ENCODE peak calls at places on chromosomes 6 and 20, in nine cellular contexts. One of them, this sample, is unnamed.

GRCh38 chr20:63850689-63851547 is 10.4 kb upstream of the ABHD16B start:
- DNase-seq in mesendoderm: no peak
- DNase-seq in esophagus squamous epithelium: no peak
- DNase-seq in substantia nigra: no peak
- DNase-seq in CD8-positive, alpha-beta T cell: no peak
- DNase-seq in right atrium auricular region: no peak
- DNase-seq in upper lobe of right lung: no peak
- DNase-seq in psoas muscle: no peak
- DNase-seq in coronary artery: no peak
- DNase-seq in this sample: no peak

GRCh38 chr20:25259788-25260254 is 11.9 kb downstream of the PYGB start:
- DNase-seq in mesendoderm: no peak
- DNase-seq in esophagus squamous epithelium: no peak
- DNase-seq in substantia nigra: no peak
- DNase-seq in CD8-positive, alpha-beta T cell: no peak
- DNase-seq in right atrium auricular region: peak
- DNase-seq in upper lobe of right lung: no peak
- DNase-seq in psoas muscle: no peak
- DNase-seq in coronary artery: no peak
- DNase-seq in this sample: peak

GRCh38 chr20:18058661-18059467 is 1.1 kb upstream of the OVOL2 start:
- DNase-seq in mesendoderm: peak
- DNase-seq in esophagus squamous epithelium: no peak
- DNase-seq in substantia nigra: no peak
- DNase-seq in CD8-positive, alpha-beta T cell: no peak
- DNase-seq in right atrium auricular region: no peak
- DNase-seq in upper lobe of right lung: peak
- DNase-seq in psoas muscle: no peak
- DNase-seq in coronary artery: no peak
- DNase-seq in this sample: no peak

GRCh38 chr6:149963212-149963461 is 606 bp upstream of the ULBP1 start:
- DNase-seq in mesendoderm: peak
- DNase-seq in esophagus squamous epithelium: no peak
- DNase-seq in substantia nigra: no peak
- DNase-seq in CD8-positive, alpha-beta T cell: no peak
- DNase-seq in right atrium auricular region: peak
- DNase-seq in upper lobe of right lung: no peak
- DNase-seq in psoas muscle: no peak
- DNase-seq in coronary artery: no peak
- DNase-seq in this sample: peak

GRCh38 chr20:23826541-23827018 is at the start of gene CST2:
- DNase-seq in mesendoderm: peak
- DNase-seq in esophagus squamous epithelium: no peak
- DNase-seq in substantia nigra: no peak
- DNase-seq in CD8-positive, alpha-beta T cell: no peak
- DNase-seq in right atrium auricular region: no peak
- DNase-seq in upper lobe of right lung: no peak
- DNase-seq in psoas muscle: no peak
- DNase-seq in coronary artery: no peak
- DNase-seq in this sample: no peak

GRCh38 chr6:137389150-137389664 is 105.0 kb downstream of the OLIG3 start:
- DNase-seq in mesendoderm: peak
- DNase-seq in esophagus squamous epithelium: no peak
- DNase-seq in substantia nigra: no peak
- DNase-seq in CD8-positive, alpha-beta T cell: peak
- DNase-seq in right atrium auricular region: no peak
- DNase-seq in upper lobe of right lung: no peak
- DNase-seq in psoas muscle: no peak
- DNase-seq in coronary artery: no peak
- DNase-seq in this sample: peak

GRCh38 chr20:38623061-38623460 is 21.5 kb downstream of the ARHGAP40 start:
- DNase-seq in mesendoderm: no peak
- DNase-seq in esophagus squamous epithelium: no peak
- DNase-seq in substantia nigra: no peak
- DNase-seq in CD8-positive, alpha-beta T cell: no peak
- DNase-seq in right atrium auricular region: no peak
- DNase-seq in upper lobe of right lung: no peak
- DNase-seq in psoas muscle: no peak
- DNase-seq in coronary artery: no peak
- DNase-seq in this sample: no peak

GRCh38 chr6:72328775-72329174 is 293.1 kb upstream of the KCNQ5 start:
- DNase-seq in mesendoderm: no peak
- DNase-seq in esophagus squamous epithelium: no peak
- DNase-seq in substantia nigra: no peak
- DNase-seq in CD8-positive, alpha-beta T cell: no peak
- DNase-seq in right atrium auricular region: no peak
- DNase-seq in upper lobe of right lung: no peak
- DNase-seq in psoas muscle: no peak
- DNase-seq in coronary artery: no peak
- DNase-seq in this sample: no peak

GRCh38 chr6:166309977-166310376 is 1.8 kb upstream of the PRR18 start:
- DNase-seq in mesendoderm: no peak
- DNase-seq in esophagus squamous epithelium: no peak
- DNase-seq in substantia nigra: no peak
- DNase-seq in CD8-positive, alpha-beta T cell: no peak
- DNase-seq in right atrium auricular region: no peak
- DNase-seq in upper lobe of right lung: no peak
- DNase-seq in psoas muscle: no peak
- DNase-seq in coronary artery: no peak
- DNase-seq in this sample: no peak

GRCh38 chr6:125274935-125275334 is 26.8 kb downstream of the HDDC2 start:
- DNase-seq in mesendoderm: no peak
- DNase-seq in esophagus squamous epithelium: no peak
- DNase-seq in substantia nigra: no peak
- DNase-seq in CD8-positive, alpha-beta T cell: no peak
- DNase-seq in right atrium auricular region: no peak
- DNase-seq in upper lobe of right lung: no peak
- DNase-seq in psoas muscle: no peak
- DNase-seq in coronary artery: no peak
- DNase-seq in this sample: no peak

GRCh38 chr6:156963712-156964700 is 186.8 kb downstream of the ARID1B start:
- DNase-seq in mesendoderm: peak
- DNase-seq in esophagus squamous epithelium: no peak
- DNase-seq in substantia nigra: no peak
- DNase-seq in CD8-positive, alpha-beta T cell: no peak
- DNase-seq in right atrium auricular region: no peak
- DNase-seq in upper lobe of right lung: no peak
- DNase-seq in psoas muscle: peak
- DNase-seq in coronary artery: no peak
- DNase-seq in this sample: no peak

GRCh38 chr6:118295336-118295735 is 252.8 kb upstream of the PLN start:
- DNase-seq in mesendoderm: no peak
- DNase-seq in esophagus squamous epithelium: no peak
- DNase-seq in substantia nigra: no peak
- DNase-seq in CD8-positive, alpha-beta T cell: no peak
- DNase-seq in right atrium auricular region: no peak
- DNase-seq in upper lobe of right lung: no peak
- DNase-seq in psoas muscle: no peak
- DNase-seq in coronary artery: no peak
- DNase-seq in this sample: no peak

GRCh38 chr6:108588586-108588985 is 27.9 kb downstream of the FOXO3 start:
- DNase-seq in mesendoderm: peak
- DNase-seq in esophagus squamous epithelium: no peak
- DNase-seq in substantia nigra: no peak
- DNase-seq in CD8-positive, alpha-beta T cell: no peak
- DNase-seq in right atrium auricular region: no peak
- DNase-seq in upper lobe of right lung: no peak
- DNase-seq in psoas muscle: peak
- DNase-seq in coronary artery: no peak
- DNase-seq in this sample: no peak

GRCh38 chr6:133315811-133316210 is 74.7 kb downstream of the EYA4 start:
- DNase-seq in mesendoderm: no peak
- DNase-seq in esophagus squamous epithelium: no peak
- DNase-seq in substantia nigra: no peak
- DNase-seq in CD8-positive, alpha-beta T cell: no peak
- DNase-seq in right atrium auricular region: no peak
- DNase-seq in upper lobe of right lung: no peak
- DNase-seq in psoas muscle: no peak
- DNase-seq in coronary artery: no peak
- DNase-seq in this sample: no peak

GRCh38 chr6:34490390-34491090 is 24.7 kb downstream of the PACSIN1 start:
- DNase-seq in mesendoderm: peak
- DNase-seq in esophagus squamous epithelium: no peak
- DNase-seq in substantia nigra: no peak
- DNase-seq in CD8-positive, alpha-beta T cell: no peak
- DNase-seq in right atrium auricular region: no peak
- DNase-seq in upper lobe of right lung: peak
- DNase-seq in psoas muscle: peak
- DNase-seq in coronary artery: no peak
- DNase-seq in this sample: no peak
- H3K27ac ChIP-seq in mesendoderm: no peak
- H3K27ac ChIP-seq in esophagus squamous epithelium: no peak
- H3K27ac ChIP-seq in substantia nigra: no peak
- H3K27ac ChIP-seq in CD8-positive, alpha-beta T cell: no peak
- H3K27ac ChIP-seq in right atrium auricular region: no peak
- H3K27ac ChIP-seq in upper lobe of right lung: no peak
- H3K27ac ChIP-seq in psoas muscle: peak
- H3K27ac ChIP-seq in coronary artery: no peak
- H3K27ac ChIP-seq in this sample: no peak

GRCh38 chr6:94658929-94659328 is 918.4 kb upstream of the MANEA start:
- DNase-seq in mesendoderm: peak
- DNase-seq in esophagus squamous epithelium: no peak
- DNase-seq in substantia nigra: no peak
- DNase-seq in CD8-positive, alpha-beta T cell: no peak
- DNase-seq in right atrium auricular region: no peak
- DNase-seq in upper lobe of right lung: no peak
- DNase-seq in psoas muscle: no peak
- DNase-seq in coronary artery: no peak
- DNase-seq in this sample: no peak
- H3K27ac ChIP-seq in mesendoderm: no peak
- H3K27ac ChIP-seq in esophagus squamous epithelium: no peak
- H3K27ac ChIP-seq in substantia nigra: no peak
- H3K27ac ChIP-seq in CD8-positive, alpha-beta T cell: no peak
- H3K27ac ChIP-seq in right atrium auricular region: no peak
- H3K27ac ChIP-seq in upper lobe of right lung: no peak
- H3K27ac ChIP-seq in psoas muscle: no peak
- H3K27ac ChIP-seq in coronary artery: no peak
- H3K27ac ChIP-seq in this sample: no peak

DNA sequence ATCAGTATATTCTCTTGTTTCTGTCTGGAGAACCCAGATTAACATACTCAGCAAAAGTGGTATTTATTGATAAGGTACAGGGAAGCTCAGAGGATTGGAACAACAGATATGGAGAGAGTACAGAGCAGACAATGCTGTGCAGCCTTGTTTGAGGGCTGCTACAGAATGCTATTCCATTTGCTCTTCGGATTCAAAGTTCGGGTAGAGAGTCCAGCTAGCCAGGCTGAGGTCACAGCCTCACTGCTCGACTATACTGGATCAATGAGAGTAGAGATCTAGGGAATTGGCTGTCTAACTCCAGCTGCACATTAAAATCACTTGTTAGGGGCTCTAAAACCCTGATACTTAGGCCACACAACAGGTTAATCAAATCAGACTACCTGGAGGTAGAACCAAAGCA is 200.1 kb upstream of the BTBD3 start:
- DNase-seq in mesendoderm: no peak
- DNase-seq in esophagus squamous epithelium: no peak
- DNase-seq in substantia nigra: no peak
- DNase-seq in CD8-positive, alpha-beta T cell: no peak
- DNase-seq in right atrium auricular region: no peak
- DNase-seq in upper lobe of right lung: no peak
- DNase-seq in psoas muscle: no peak
- DNase-seq in coronary artery: no peak
- DNase-seq in this sample: no peak
- H3K27ac ChIP-seq in mesendoderm: no peak
- H3K27ac ChIP-seq in esophagus squamous epithelium: no peak
- H3K27ac ChIP-seq in substantia nigra: no peak
- H3K27ac ChIP-seq in CD8-positive, alpha-beta T cell: no peak
- H3K27ac ChIP-seq in right atrium auricular region: no peak
- H3K27ac ChIP-seq in upper lobe of right lung: no peak
- H3K27ac ChIP-seq in psoas muscle: no peak
- H3K27ac ChIP-seq in coronary artery: no peak
- H3K27ac ChIP-seq in this sample: no peak

GRCh38 chr20:10649080-10649816 is 24.6 kb downstream of the JAG1 start:
- DNase-seq in mesendoderm: peak
- DNase-seq in esophagus squamous epithelium: no peak
- DNase-seq in substantia nigra: no peak
- DNase-seq in CD8-positive, alpha-beta T cell: no peak
- DNase-seq in right atrium auricular region: no peak
- DNase-seq in upper lobe of right lung: no peak
- DNase-seq in psoas muscle: no peak
- DNase-seq in coronary artery: peak
- DNase-seq in this sample: no peak

GRCh38 chr20:10652660-10653191 is 21.1 kb downstream of the JAG1 start:
- DNase-seq in mesendoderm: no peak
- DNase-seq in esophagus squamous epithelium: no peak
- DNase-seq in substantia nigra: no peak
- DNase-seq in CD8-positive, alpha-beta T cell: no peak
- DNase-seq in right atrium auricular region: no peak
- DNase-seq in upper lobe of right lung: no peak
- DNase-seq in psoas muscle: no peak
- DNase-seq in coronary artery: no peak
- DNase-seq in this sample: no peak

GRCh38 chr20:10652185-10652584 is 21.6 kb downstream of the JAG1 start:
- DNase-seq in mesendoderm: no peak
- DNase-seq in esophagus squamous epithelium: no peak
- DNase-seq in substantia nigra: no peak
- DNase-seq in CD8-positive, alpha-beta T cell: no peak
- DNase-seq in right atrium auricular region: no peak
- DNase-seq in upper lobe of right lung: no peak
- DNase-seq in psoas muscle: no peak
- DNase-seq in coronary artery: no peak
- DNase-seq in this sample: no peak

GRCh38 chr20:10649817-10650200 is 24.0 kb downstream of the JAG1 start:
- DNase-seq in mesendoderm: no peak
- DNase-seq in esophagus squamous epithelium: no peak
- DNase-seq in substantia nigra: no peak
- DNase-seq in CD8-positive, alpha-beta T cell: no peak
- DNase-seq in right atrium auricular region: no peak
- DNase-seq in upper lobe of right lung: no peak
- DNase-seq in psoas muscle: no peak
- DNase-seq in coronary artery: no peak
- DNase-seq in this sample: no peak

DNA sequence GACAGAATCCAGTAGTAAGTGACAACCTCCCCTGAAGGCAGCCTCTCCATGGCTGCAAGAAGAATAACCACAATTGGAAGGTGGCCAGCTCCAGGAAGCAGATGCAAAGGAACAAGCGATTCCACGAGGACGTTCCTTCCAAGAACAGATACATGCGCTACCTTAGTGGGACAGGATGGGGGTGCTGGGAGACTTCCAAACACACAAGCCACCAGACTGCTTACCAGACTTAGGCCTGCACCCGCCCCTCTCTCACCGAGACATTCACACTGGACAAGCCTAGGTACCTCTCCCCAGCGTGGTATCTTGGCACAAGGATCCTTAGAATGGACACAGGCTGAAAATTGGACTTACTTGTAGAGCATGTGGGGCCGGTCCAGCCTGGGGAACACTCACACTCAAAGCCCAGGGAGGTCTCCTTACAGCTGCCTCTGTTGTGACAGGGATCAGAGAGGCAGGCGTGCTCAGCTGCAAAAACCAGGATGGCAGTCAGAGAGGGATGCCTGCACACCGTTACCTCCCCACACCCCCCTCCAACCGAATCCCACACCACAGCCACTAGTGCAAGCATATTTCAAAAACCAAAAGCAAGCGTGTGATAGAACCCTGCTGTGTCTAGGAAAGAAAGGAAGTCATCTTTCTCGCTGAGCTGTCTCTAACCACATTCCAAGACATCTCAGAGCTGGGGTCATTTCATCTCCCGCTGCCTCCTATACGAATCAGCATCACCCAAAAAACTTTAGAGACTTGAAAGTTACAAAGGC is 22.4 kb downstream of the JAG1 start:
- DNase-seq in mesendoderm: no peak
- DNase-seq in esophagus squamous epithelium: no peak
- DNase-seq in substantia nigra: no peak
- DNase-seq in CD8-positive, alpha-beta T cell: no peak
- DNase-seq in right atrium auricular region: no peak
- DNase-seq in upper lobe of right lung: no peak
- DNase-seq in psoas muscle: no peak
- DNase-seq in coronary artery: no peak
- DNase-seq in this sample: no peak
- H3K27ac ChIP-seq in mesendoderm: no peak
- H3K27ac ChIP-seq in esophagus squamous epithelium: peak
- H3K27ac ChIP-seq in substantia nigra: no peak
- H3K27ac ChIP-seq in CD8-positive, alpha-beta T cell: no peak
- H3K27ac ChIP-seq in right atrium auricular region: peak
- H3K27ac ChIP-seq in upper lobe of right lung: no peak
- H3K27ac ChIP-seq in psoas muscle: peak
- H3K27ac ChIP-seq in coronary artery: peak
- H3K27ac ChIP-seq in this sample: no peak